ENCODE peak calls at places on chromosomes 12 and 14, in eight cellular contexts. One of them, this sample, is unnamed.
A peak's percentile ranks its signal among the peaks of the same experiment; 100 is the strongest.

GRCh38 chr14:92135269-92135668 is 13.5 kb downstream of the CPSF2 start:
- DNase-seq in neural progenitor cell: peak; percentile 4
- DNase-seq in dorsolateral prefrontal cortex: no peak
- DNase-seq in HL-60: no peak
- DNase-seq in esophagus muscularis mucosa: no peak
- DNase-seq in upper lobe of right lung: no peak
- DNase-seq in colonic mucosa: no peak
- DNase-seq in BE2C: no peak
- DNase-seq in this sample: no peak

GRCh38 chr12:131273291-131273845 is 319.7 kb downstream of the ADGRD1 start:
- DNase-seq in neural progenitor cell: no peak
- DNase-seq in HL-60: no peak
- DNase-seq in upper lobe of right lung: no peak
- DNase-seq in BE2C: no peak
- DNase-seq in dorsolateral prefrontal cortex: no peak
- DNase-seq in esophagus muscularis mucosa: no peak
- DNase-seq in colonic mucosa: no peak
- DNase-seq in this sample: no peak

GRCh38 chr12:89236748-89237428 is 115.4 kb downstream of the DUSP6 start:
- DNase-seq in esophagus muscularis mucosa: no peak
- DNase-seq in BE2C: no peak
- DNase-seq in upper lobe of right lung: no peak
- DNase-seq in HL-60: no peak
- DNase-seq in dorsolateral prefrontal cortex: no peak
- DNase-seq in neural progenitor cell: no peak
- DNase-seq in colonic mucosa: no peak
- DNase-seq in this sample: no peak

GRCh38 chr14:94578712-94579111 is 2.5 kb upstream of the SERPINA5 start:
- DNase-seq in colonic mucosa: no peak
- DNase-seq in neural progenitor cell: no peak
- DNase-seq in dorsolateral prefrontal cortex: no peak
- DNase-seq in esophagus muscularis mucosa: no peak
- DNase-seq in upper lobe of right lung: no peak
- DNase-seq in BE2C: no peak
- DNase-seq in HL-60: no peak
- DNase-seq in this sample: no peak

GRCh38 chr14:74245292-74245691 is 6.0 kb downstream of the VSX2 start:
- DNase-seq in dorsolateral prefrontal cortex: no peak
- DNase-seq in HL-60: no peak
- DNase-seq in esophagus muscularis mucosa: no peak
- DNase-seq in upper lobe of right lung: no peak
- DNase-seq in BE2C: no peak
- DNase-seq in neural progenitor cell: no peak
- DNase-seq in colonic mucosa: no peak
- DNase-seq in this sample: no peak

GRCh38 chr14:70642313-70643235 is 858 bp downstream of the TTC9 start:
- DNase-seq in upper lobe of right lung: peak; percentile 66
- DNase-seq in HL-60: no peak
- DNase-seq in esophagus muscularis mucosa: peak; percentile 87
- DNase-seq in BE2C: peak; percentile 12
- DNase-seq in dorsolateral prefrontal cortex: peak; percentile 48
- DNase-seq in colonic mucosa: no peak
- DNase-seq in neural progenitor cell: peak; percentile 9
- DNase-seq in this sample: no peak

GRCh38 chr12:48592591-48593086 is 22.8 kb upstream of the LALBA start:
- DNase-seq in dorsolateral prefrontal cortex: no peak
- DNase-seq in upper lobe of right lung: no peak
- DNase-seq in HL-60: no peak
- DNase-seq in colonic mucosa: no peak
- DNase-seq in neural progenitor cell: no peak
- DNase-seq in esophagus muscularis mucosa: peak; percentile 60
- DNase-seq in BE2C: no peak
- DNase-seq in this sample: no peak

GRCh38 chr12:55188974-55189556 is 31.8 kb upstream of the OR10A7 start:
- DNase-seq in HL-60: peak; percentile 75
- DNase-seq in colonic mucosa: peak; percentile 63
- DNase-seq in upper lobe of right lung: no peak
- DNase-seq in esophagus muscularis mucosa: no peak
- DNase-seq in dorsolateral prefrontal cortex: no peak
- DNase-seq in BE2C: peak; percentile 56
- DNase-seq in neural progenitor cell: peak; percentile 80
- DNase-seq in this sample: no peak

GRCh38 chr14:71143391-71144290 is 236.4 kb downstream of the PCNX1 start:
- DNase-seq in neural progenitor cell: no peak
- DNase-seq in upper lobe of right lung: no peak
- DNase-seq in dorsolateral prefrontal cortex: no peak
- DNase-seq in BE2C: no peak
- DNase-seq in HL-60: peak; percentile 56
- DNase-seq in esophagus muscularis mucosa: no peak
- DNase-seq in colonic mucosa: no peak
- DNase-seq in this sample: no peak

DNA sequence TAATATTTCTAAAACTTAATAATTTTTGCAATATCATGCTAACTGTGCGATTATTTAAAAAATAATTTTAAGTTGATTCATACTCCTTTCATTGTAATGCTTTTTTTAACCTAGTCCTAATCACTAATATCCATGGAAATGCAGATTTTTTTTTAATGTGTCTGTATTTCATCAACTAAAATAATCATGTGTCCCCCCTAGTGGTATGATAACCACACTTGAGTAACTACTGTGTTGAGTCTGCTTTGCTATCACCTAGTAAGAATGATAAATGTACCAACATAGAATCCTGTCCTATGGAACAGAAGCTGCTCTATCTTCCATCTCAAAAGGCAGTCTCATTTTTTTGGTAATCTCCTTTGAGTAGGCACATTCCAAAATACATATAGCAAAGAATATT is 19.1 kb upstream of the SYNE2 start:
- DNase-seq in HL-60: no peak
- DNase-seq in dorsolateral prefrontal cortex: no peak
- DNase-seq in upper lobe of right lung: no peak
- DNase-seq in neural progenitor cell: no peak
- DNase-seq in BE2C: no peak
- DNase-seq in esophagus muscularis mucosa: no peak
- DNase-seq in colonic mucosa: no peak
- DNase-seq in this sample: no peak
- TF ChIP-seq CTCF in HL-60: no peak
- TF ChIP-seq CTCF in dorsolateral prefrontal cortex: no peak
- TF ChIP-seq CTCF in upper lobe of right lung: no peak
- TF ChIP-seq CTCF in neural progenitor cell: no peak
- TF ChIP-seq CTCF in BE2C: no peak
- TF ChIP-seq CTCF in esophagus muscularis mucosa: no peak
- TF ChIP-seq CTCF in colonic mucosa: no peak
- TF ChIP-seq CTCF in this sample: no peak

GRCh38 chr12:128974881-128975280 is 121.6 kb downstream of the GLT1D1 start:
- DNase-seq in colonic mucosa: no peak
- DNase-seq in upper lobe of right lung: no peak
- DNase-seq in BE2C: no peak
- DNase-seq in dorsolateral prefrontal cortex: no peak
- DNase-seq in HL-60: no peak
- DNase-seq in neural progenitor cell: no peak
- DNase-seq in esophagus muscularis mucosa: no peak
- DNase-seq in this sample: no peak

GRCh38 chr12:128980623-128981022 is 127.3 kb downstream of the GLT1D1 start:
- DNase-seq in dorsolateral prefrontal cortex: no peak
- DNase-seq in BE2C: no peak
- DNase-seq in neural progenitor cell: no peak
- DNase-seq in upper lobe of right lung: no peak
- DNase-seq in colonic mucosa: no peak
- DNase-seq in HL-60: no peak
- DNase-seq in esophagus muscularis mucosa: no peak
- DNase-seq in this sample: no peak

GRCh38 chr12:128971802-128972201 is 118.5 kb downstream of the GLT1D1 start:
- DNase-seq in neural progenitor cell: peak; percentile 69
- DNase-seq in dorsolateral prefrontal cortex: no peak
- DNase-seq in HL-60: no peak
- DNase-seq in esophagus muscularis mucosa: no peak
- DNase-seq in upper lobe of right lung: no peak
- DNase-seq in colonic mucosa: no peak
- DNase-seq in BE2C: no peak
- DNase-seq in this sample: no peak

GRCh38 chr12:128973883-128974681 is 120.8 kb downstream of the GLT1D1 start:
- DNase-seq in esophagus muscularis mucosa: no peak
- DNase-seq in upper lobe of right lung: peak; percentile 28
- DNase-seq in colonic mucosa: no peak
- DNase-seq in HL-60: no peak
- DNase-seq in dorsolateral prefrontal cortex: no peak
- DNase-seq in BE2C: no peak
- DNase-seq in neural progenitor cell: no peak
- DNase-seq in this sample: no peak

DNA sequence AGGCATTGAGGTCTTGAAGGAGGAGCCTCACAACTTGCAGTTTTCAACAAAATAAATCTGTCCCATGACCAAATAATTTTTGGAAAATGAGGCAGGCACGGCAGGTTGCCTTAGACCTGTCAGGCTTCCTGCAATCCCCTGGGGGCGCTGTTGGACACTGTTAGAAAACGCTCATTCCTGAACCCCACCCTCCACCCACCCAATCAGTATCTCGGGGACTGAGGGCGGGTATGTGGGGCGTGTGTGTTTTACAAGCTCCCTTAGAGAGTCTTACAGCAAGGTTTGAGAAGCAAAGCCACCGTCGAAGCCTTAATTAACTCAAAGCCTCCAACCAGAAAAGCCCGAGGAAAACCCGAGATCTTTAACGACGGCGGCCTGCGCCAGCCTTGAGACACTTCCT is 122.8 kb downstream of the GLT1D1 start:
- DNase-seq in neural progenitor cell: peak; percentile 87
- DNase-seq in upper lobe of right lung: no peak
- DNase-seq in HL-60: peak; percentile 24
- DNase-seq in esophagus muscularis mucosa: no peak
- DNase-seq in colonic mucosa: peak; percentile 40
- DNase-seq in dorsolateral prefrontal cortex: peak; percentile 72
- DNase-seq in BE2C: no peak
- DNase-seq in this sample: no peak
- H3K27me3 ChIP-seq in neural progenitor cell: peaks cover 1% of the 10 kb centered on the region
- H3K27me3 ChIP-seq in upper lobe of right lung: peaks cover 17% of the 10 kb centered on the region
- H3K27me3 ChIP-seq in HL-60: no peaks in the 10 kb centered on the region
- H3K27me3 ChIP-seq in esophagus muscularis mucosa: peaks cover 6% of the 10 kb centered on the region
- H3K27me3 ChIP-seq in colonic mucosa: no peaks in the 10 kb centered on the region
- H3K27me3 ChIP-seq in dorsolateral prefrontal cortex: no peaks in the 10 kb centered on the region
- H3K27me3 ChIP-seq in BE2C: no peaks in the 10 kb centered on the region
- H3K27me3 ChIP-seq in this sample: peaks cover 91% of the 10 kb centered on the region

GRCh38 chr14:21978184-21978998 is 304.8 kb upstream of the OR4E1 start:
- DNase-seq in BE2C: peak; percentile 53
- DNase-seq in esophagus muscularis mucosa: no peak
- DNase-seq in upper lobe of right lung: peak; percentile 61
- DNase-seq in dorsolateral prefrontal cortex: no peak
- DNase-seq in colonic mucosa: peak; percentile 34
- DNase-seq in neural progenitor cell: peak; percentile 75
- DNase-seq in HL-60: peak; percentile 32
- DNase-seq in this sample: no peak
- TF ChIP-seq CTCF in BE2C: peak; percentile 93
- TF ChIP-seq CTCF in esophagus muscularis mucosa: peak; percentile 31
- TF ChIP-seq CTCF in upper lobe of right lung: peak; percentile 77
- TF ChIP-seq CTCF in dorsolateral prefrontal cortex: peak; percentile 50
- TF ChIP-seq CTCF in colonic mucosa: peak; percentile 68
- TF ChIP-seq CTCF in neural progenitor cell: peak; percentile 91
- TF ChIP-seq CTCF in HL-60: peak; percentile 96
- TF ChIP-seq CTCF in this sample: peak; percentile 66

GRCh38 chr14:34122081-34122480 is 171.2 kb upstream of the EGLN3 start:
- DNase-seq in upper lobe of right lung: no peak
- DNase-seq in esophagus muscularis mucosa: no peak
- DNase-seq in dorsolateral prefrontal cortex: no peak
- DNase-seq in HL-60: no peak
- DNase-seq in colonic mucosa: no peak
- DNase-seq in BE2C: no peak
- DNase-seq in neural progenitor cell: no peak
- DNase-seq in this sample: no peak
- H3K27me3 ChIP-seq in upper lobe of right lung: peaks cover 3% of the 10 kb centered on the region
- H3K27me3 ChIP-seq in esophagus muscularis mucosa: no peaks in the 10 kb centered on the region
- H3K27me3 ChIP-seq in dorsolateral prefrontal cortex: no peaks in the 10 kb centered on the region
- H3K27me3 ChIP-seq in HL-60: peaks cover 2% of the 10 kb centered on the region
- H3K27me3 ChIP-seq in colonic mucosa: no peaks in the 10 kb centered on the region
- H3K27me3 ChIP-seq in BE2C: peaks cover 11% of the 10 kb centered on the region
- H3K27me3 ChIP-seq in neural progenitor cell: no peaks in the 10 kb centered on the region
- H3K27me3 ChIP-seq in this sample: no peaks in the 10 kb centered on the region

DNA sequence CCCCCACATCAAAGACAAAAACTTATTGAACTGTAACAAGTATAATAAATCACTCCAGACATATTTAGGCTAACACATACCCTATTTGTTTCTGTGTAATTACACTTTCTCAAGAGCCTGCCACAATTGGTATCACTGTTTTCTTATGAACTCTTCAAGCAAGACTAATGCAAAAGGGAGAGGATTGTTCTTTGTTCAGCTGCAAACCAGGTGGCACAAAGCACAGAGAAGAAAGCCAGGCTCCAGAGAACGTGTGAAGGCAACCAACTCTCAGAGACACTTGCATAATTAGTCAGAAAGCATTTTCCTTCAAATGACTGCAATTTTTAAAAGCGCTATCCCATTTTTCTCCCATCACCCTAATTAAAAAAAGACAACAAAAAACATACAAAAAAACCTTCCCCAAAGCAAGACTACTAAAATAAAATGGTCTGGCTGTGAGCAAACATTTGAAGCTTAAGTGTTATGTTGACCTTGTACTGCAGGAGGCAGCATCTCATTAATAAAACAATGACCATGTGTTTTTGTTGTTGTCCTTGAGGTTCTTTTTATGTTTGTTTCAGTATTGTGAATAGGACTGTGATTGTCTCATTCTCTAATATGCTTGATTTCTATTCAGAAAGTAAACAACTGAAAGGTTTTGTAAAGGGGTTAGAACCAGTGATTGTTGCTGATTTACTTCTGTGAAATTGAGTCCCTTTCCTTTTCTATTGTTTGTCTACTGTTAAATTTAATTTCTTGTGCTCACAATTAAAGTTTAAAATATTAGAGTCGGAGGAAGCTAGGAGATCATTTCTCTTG is 452.7 kb upstream of the PDE3A start:
- DNase-seq in HL-60: no peak
- DNase-seq in upper lobe of right lung: no peak
- DNase-seq in BE2C: peak; percentile 24
- DNase-seq in colonic mucosa: no peak
- DNase-seq in dorsolateral prefrontal cortex: no peak
- DNase-seq in neural progenitor cell: peak; percentile 66
- DNase-seq in esophagus muscularis mucosa: no peak
- DNase-seq in this sample: no peak
- TF ChIP-seq CTCF in HL-60: no peak
- TF ChIP-seq CTCF in upper lobe of right lung: peak; percentile 66
- TF ChIP-seq CTCF in BE2C: peak; percentile 76
- TF ChIP-seq CTCF in colonic mucosa: peak; percentile 52
- TF ChIP-seq CTCF in dorsolateral prefrontal cortex: peak; percentile 64
- TF ChIP-seq CTCF in neural progenitor cell: peak; percentile 64
- TF ChIP-seq CTCF in esophagus muscularis mucosa: peak; percentile 50
- TF ChIP-seq CTCF in this sample: peak; percentile 70

DNA sequence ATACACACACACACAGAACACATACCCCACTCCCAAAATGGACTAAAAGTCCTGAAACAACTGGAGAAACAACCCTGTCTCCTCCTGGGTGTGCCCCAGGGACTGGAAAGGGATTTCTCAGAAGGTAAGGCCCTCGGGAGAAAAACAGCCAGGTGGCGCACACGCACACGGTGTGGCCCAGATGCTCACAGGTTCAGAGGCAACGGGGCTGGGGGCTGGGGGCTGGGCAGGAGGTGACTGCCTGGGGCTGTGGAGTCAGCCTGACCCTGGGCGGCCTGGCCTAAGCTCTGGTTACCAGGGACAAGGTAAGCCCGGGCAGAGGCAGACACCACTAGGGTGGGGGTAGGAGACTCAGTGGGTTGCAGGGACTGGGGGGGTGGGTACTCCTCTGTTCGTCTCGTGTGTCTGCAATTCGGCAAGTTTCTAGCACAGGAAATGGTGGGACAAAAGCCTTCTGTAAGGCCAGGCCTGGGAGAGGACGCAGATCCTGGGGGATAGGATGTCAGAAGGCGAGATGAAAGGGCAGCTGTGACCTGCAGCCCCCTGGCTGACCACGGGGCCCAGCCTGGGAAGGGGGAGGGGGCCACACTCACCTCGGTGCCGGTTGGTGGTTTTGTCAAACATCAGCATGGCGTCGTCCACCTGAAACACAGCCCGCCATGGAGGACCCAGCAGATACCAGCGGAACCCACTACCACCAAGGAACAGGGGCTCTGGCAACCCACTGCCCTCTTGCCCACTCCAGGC is 10.4 kb downstream of the MSI1 start:
- DNase-seq in neural progenitor cell: peak; percentile 57
- DNase-seq in dorsolateral prefrontal cortex: no peak
- DNase-seq in HL-60: no peak
- DNase-seq in BE2C: no peak
- DNase-seq in upper lobe of right lung: no peak
- DNase-seq in colonic mucosa: no peak
- DNase-seq in esophagus muscularis mucosa: no peak
- DNase-seq in this sample: no peak
- H3K27me3 ChIP-seq in neural progenitor cell: no peaks in the 10 kb centered on the region
- H3K27me3 ChIP-seq in dorsolateral prefrontal cortex: no peaks in the 10 kb centered on the region
- H3K27me3 ChIP-seq in HL-60: peaks cover 28% of the 10 kb centered on the region
- H3K27me3 ChIP-seq in BE2C: no peaks in the 10 kb centered on the region
- H3K27me3 ChIP-seq in upper lobe of right lung: peaks cover 12% of the 10 kb centered on the region
- H3K27me3 ChIP-seq in colonic mucosa: no peaks in the 10 kb centered on the region
- H3K27me3 ChIP-seq in esophagus muscularis mucosa: no peaks in the 10 kb centered on the region
- H3K27me3 ChIP-seq in this sample: peaks cover 23% of the 10 kb centered on the region